ENCODE peak calls at places on chromosomes 13 and 19, in eight cellular contexts. N is AG09319, V is colonic mucosa, G is H9, P is AG10803, I is osteoblast, S is B cell, B is cardiac fibroblast. M is an unnamed sample.

GRCh38 chr13:98050041-98050466 is 92.8 kb upstream of the FARP1 start:
- DNase-seq in N (no peak), V (no peak), G (no peak), P (no peak), I (no peak), S (no peak), B (peak), M (no peak)

GRCh38 chr13:112449545-112449930 is 73.4 kb downstream of the SPACA7 start:
- DNase-seq in N (no peak), V (peak), G (peak), P (no peak), I (peak), S (no peak), B (no peak), M (no peak)

GRCh38 chr13:75754936-75755335 is 118.8 kb downstream of the LMO7 start:
- DNase-seq in N (no peak), V (no peak), G (no peak), P (no peak), I (no peak), S (no peak), B (no peak), M (no peak)

GRCh38 chr13:91045351-91046034 is 302.0 kb upstream of the MIR17HG start:
- DNase-seq in N (no peak), V (no peak), G (no peak), P (no peak), I (peak), S (no peak), B (no peak), M (peak)

GRCh38 chr19:31892060-31892459 is 453.4 kb upstream of the ZNF507 start:
- DNase-seq in N (no peak), V (no peak), G (no peak), P (no peak), I (no peak), S (no peak), B (no peak), M (no peak)

GRCh38 chr13:49844191-49844590 is 51.7 kb upstream of the KPNA3 start:
- DNase-seq in N (no peak), V (no peak), G (no peak), P (peak), I (no peak), S (no peak), B (no peak), M (no peak)

GRCh38 chr13:107734891-107735620 is 480.3 kb downstream of the LIG4 start:
- DNase-seq in N (no peak), V (no peak), G (no peak), P (no peak), I (no peak), S (no peak), B (no peak), M (no peak)

GRCh38 chr19:42255766-42256750 is 1.1 kb upstream of the ERF start:
- DNase-seq in N (no peak), V (peak), G (peak), P (peak), I (peak), S (no peak), B (peak), M (peak)

GRCh38 chr19:13758795-13759194 is 5.5 kb upstream of the MRI1 start:
- DNase-seq in N (no peak), V (no peak), G (no peak), P (no peak), I (peak), S (no peak), B (no peak), M (no peak)

GRCh38 chr13:51822106-51822840 is 18.3 kb upstream of the DHRS12 start:
- DNase-seq in N (no peak), V (no peak), G (no peak), P (no peak), I (no peak), S (no peak), B (no peak), M (peak)

GRCh38 chr19:53908933-53909415 is at the start of gene CACNG7:
- DNase-seq in N (no peak), V (no peak), G (peak), P (no peak), I (peak), S (no peak), B (no peak), M (no peak)

GRCh38 chr13:31697290-31697689 is 42.0 kb upstream of the RXFP2 start:
- DNase-seq in N (no peak), V (no peak), G (no peak), P (peak), I (no peak), S (no peak), B (peak), M (no peak)

GRCh38 chr19:17871032-17871877 is 490 bp upstream of the SLC5A5 start:
- DNase-seq in N (no peak), V (no peak), G (no peak), P (no peak), I (peak), S (no peak), B (no peak), M (no peak)

GRCh38 chr19:47637550-47637949 is 28.6 kb downstream of the BICRA start:
- DNase-seq in N (no peak), V (no peak), G (no peak), P (peak), I (peak), S (no peak), B (peak), M (no peak)

GRCh38 chr13:33262997-33263396 is 22.6 kb downstream of the STARD13 start:
- DNase-seq in N (no peak), V (no peak), G (no peak), P (no peak), I (no peak), S (no peak), B (no peak), M (no peak)

GRCh38 chr19:6721113-6721474 is 644 bp upstream of the C3 start:
- DNase-seq in N (no peak), V (no peak), G (no peak), P (no peak), I (peak), S (no peak), B (no peak), M (no peak)

GRCh38 chr13:111460548-111461444 is 140.4 kb downstream of the TEX29 start:
- DNase-seq in N (peak), V (no peak), G (peak), P (peak), I (no peak), S (no peak), B (peak), M (peak)

GRCh38 chr13:102291587-102292218 is 110.1 kb downstream of the FGF14 start:
- DNase-seq in N (no peak), V (no peak), G (peak), P (no peak), I (no peak), S (no peak), B (peak), M (no peak)

GRCh38 chr19:17579523-17580244 is 24.2 kb downstream of the COLGALT1 start:
- DNase-seq in N (no peak), V (peak), G (peak), P (peak), I (peak), S (no peak), B (peak), M (peak)

GRCh38 chr13:98252931-98253470 is 75.9 kb upstream of the RNF113B start:
- DNase-seq in N (no peak), V (no peak), G (no peak), P (peak), I (peak), S (no peak), B (peak), M (no peak)

GRCh38 chr13:48653074-48654054 is at the start of gene CYSLTR2:
- DNase-seq in N (no peak), V (no peak), G (no peak), P (peak), I (no peak), S (no peak), B (peak), M (no peak)

GRCh38 chr19:19461671-19462622 is 53.4 kb downstream of the TSSK6 start:
- DNase-seq in N (no peak), V (peak), G (peak), P (no peak), I (no peak), S (no peak), B (peak), M (no peak)

GRCh38 chr19:32287811-32288227 is 57.6 kb upstream of the ZNF507 start:
- DNase-seq in N (peak), V (peak), G (peak), P (peak), I (peak), S (no peak), B (peak), M (peak)

GRCh38 chr13:98476538-98476966 is 100.4 kb downstream of the STK24 start:
- DNase-seq in N (no peak), V (no peak), G (peak), P (peak), I (peak), S (peak), B (peak), M (no peak)

GRCh38 chr19:29576761-29577661 is 29.1 kb upstream of the POP4 start:
- DNase-seq in N (no peak), V (no peak), G (peak), P (no peak), I (no peak), S (no peak), B (peak), M (no peak)

GRCh38 chr19:33032218-33032781 is 32.4 kb downstream of the RHPN2 start:
- DNase-seq in N (no peak), V (peak), G (no peak), P (no peak), I (peak), S (no peak), B (no peak), M (peak)

GRCh38 chr13:78593652-78594494 is 9.5 kb downstream of the POU4F1 start:
- DNase-seq in N (no peak), V (no peak), G (peak), P (no peak), I (no peak), S (no peak), B (no peak), M (no peak)

GRCh38 chr13:19661126-19661525 is 27.7 kb downstream of the MPHOSPH8 start:
- DNase-seq in N (no peak), V (no peak), G (no peak), P (no peak), I (no peak), S (no peak), B (no peak), M (no peak)

GRCh38 chr13:113756441-113757097 is 2.5 kb upstream of the TMEM255B start:
- DNase-seq in N (no peak), V (no peak), G (no peak), P (no peak), I (peak), S (no peak), B (peak), M (peak)

GRCh38 chr13:110507678-110508381 is 53.7 kb downstream of the RAB20 start:
- DNase-seq in N (no peak), V (peak), G (no peak), P (no peak), I (peak), S (no peak), B (no peak), M (no peak)

GRCh38 chr19:33703438-33703750 is 81.6 kb downstream of the CHST8 start:
- DNase-seq in N (no peak), V (no peak), G (no peak), P (no peak), I (no peak), S (no peak), B (no peak), M (no peak)

GRCh38 chr19:1469936-1470863 is 8.8 kb downstream of the C19orf25 start:
- DNase-seq in N (no peak), V (peak), G (peak), P (peak), I (peak), S (peak), B (no peak), M (peak)

GRCh38 chr19:35134601-35135091 is at the start of gene LGI4:
- DNase-seq in N (no peak), V (no peak), G (no peak), P (no peak), I (peak), S (no peak), B (no peak), M (peak)

GRCh38 chr13:20016649-20017364 is 58.3 kb downstream of the ZMYM2 start:
- DNase-seq in N (no peak), V (no peak), G (peak), P (no peak), I (no peak), S (no peak), B (no peak), M (no peak)

GRCh38 chr13:83819156-83819555 is 63.1 kb downstream of the SLITRK1 start:
- DNase-seq in N (no peak), V (no peak), G (no peak), P (no peak), I (peak), S (no peak), B (no peak), M (no peak)

GRCh38 chr19:35000647-35001501 is 751 bp downstream of the GRAMD1A start:
- DNase-seq in N (no peak), V (peak), G (peak), P (peak), I (peak), S (peak), B (peak), M (no peak)

GRCh38 chr19:6739884-6740588 is 556 bp downstream of the TRIP10 start:
- DNase-seq in N (no peak), V (no peak), G (peak), P (no peak), I (peak), S (no peak), B (no peak), M (peak)

GRCh38 chr19:35204799-35205732 is 23.5 kb downstream of the FAM187B start:
- DNase-seq in N (no peak), V (peak), G (peak), P (no peak), I (no peak), S (peak), B (no peak), M (no peak)

DNA sequence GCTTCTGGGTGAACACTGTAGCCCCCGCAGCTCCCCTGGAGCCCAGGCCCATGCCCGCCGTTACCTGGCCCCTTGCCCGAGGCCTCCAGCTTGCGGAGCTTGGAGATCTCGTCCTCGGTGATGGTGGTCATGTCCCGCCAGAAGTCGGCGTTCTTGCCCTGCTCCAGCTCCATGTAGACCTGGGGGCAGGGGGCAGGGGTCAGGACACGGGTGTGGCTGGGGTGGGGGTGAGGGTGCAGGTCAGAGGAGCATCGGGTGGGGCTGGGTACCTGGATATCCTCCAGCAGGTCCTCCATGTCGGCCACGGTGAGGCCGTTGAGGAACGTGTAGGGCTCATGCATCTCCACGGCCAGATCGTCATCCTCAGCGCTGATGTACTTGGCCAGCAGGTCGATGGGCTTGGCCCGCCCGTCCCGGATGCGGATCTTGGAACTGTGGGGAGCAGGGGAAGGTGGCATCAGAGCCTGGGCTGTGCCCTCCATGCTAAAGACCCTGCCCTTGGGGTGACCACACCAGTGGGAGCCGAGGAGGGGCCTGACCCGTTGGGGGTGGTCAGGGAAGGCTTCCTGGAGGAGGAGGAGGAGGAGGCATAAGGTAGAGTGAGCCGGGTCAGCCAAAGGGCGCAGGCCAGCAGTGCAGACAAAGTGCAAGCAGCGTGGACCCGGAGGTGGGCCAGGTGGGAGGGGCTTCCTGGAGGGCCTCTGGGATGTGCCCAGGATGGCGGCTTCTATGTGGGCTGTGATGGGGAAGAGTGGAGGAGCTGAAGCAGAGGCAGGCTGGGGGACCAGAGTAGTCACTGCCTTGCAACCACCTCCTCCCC is 7.6 kb downstream of the CACTIN start:
- DNase-seq in N (no peak), V (no peak), G (no peak), P (no peak), I (no peak), S (no peak), B (no peak), M (no peak)
- TF ChIP-seq CTCF in N (no peak), V (no peak), G (no peak), P (no peak), I (no peak), S (peak), B (no peak), M (no peak)

GRCh38 chr19:55461259-55461973 is at the start of gene ISOC2:
- DNase-seq in N (peak), V (peak), G (peak), P (peak), I (peak), S (peak), B (peak), M (peak)

GRCh38 chr19:55460670-55461258 is 678 bp downstream of the ISOC2 start:
- DNase-seq in N (peak), V (peak), G (peak), P (peak), I (peak), S (no peak), B (peak), M (peak)

GRCh38 chr19:55462722-55463121 is 1.3 kb upstream of the ISOC2 start:
- DNase-seq in N (no peak), V (no peak), G (no peak), P (no peak), I (no peak), S (no peak), B (no peak), M (no peak)

GRCh38 chr19:55463583-55464031 is 944 bp downstream of the C19orf85 start:
- DNase-seq in N (no peak), V (no peak), G (no peak), P (no peak), I (no peak), S (no peak), B (no peak), M (no peak)

GRCh38 chr19:55461974-55462628 is 659 bp upstream of the ISOC2 start:
- DNase-seq in N (no peak), V (no peak), G (no peak), P (no peak), I (no peak), S (no peak), B (peak), M (no peak)
- TF ChIP-seq CTCF in N (no peak), V (no peak), G (no peak), P (no peak), I (no peak), S (no peak), B (no peak), M (no peak)

GRCh38 chr13:22253107-22253506 is 582.2 kb downstream of the FGF9 start:
- DNase-seq in N (no peak), V (no peak), G (no peak), P (no peak), I (no peak), S (no peak), B (no peak), M (no peak)

GRCh38 chr13:22252281-22252830 is 581.5 kb downstream of the FGF9 start:
- DNase-seq in N (no peak), V (no peak), G (no peak), P (no peak), I (no peak), S (no peak), B (no peak), M (no peak)

GRCh38 chr13:22256111-22256639 is 585.3 kb downstream of the FGF9 start:
- DNase-seq in N (no peak), V (no peak), G (no peak), P (no peak), I (no peak), S (no peak), B (no peak), M (no peak)
- TF ChIP-seq CTCF in N (no peak), V (no peak), G (peak), P (peak), I (no peak), S (no peak), B (no peak), M (no peak)

DNA sequence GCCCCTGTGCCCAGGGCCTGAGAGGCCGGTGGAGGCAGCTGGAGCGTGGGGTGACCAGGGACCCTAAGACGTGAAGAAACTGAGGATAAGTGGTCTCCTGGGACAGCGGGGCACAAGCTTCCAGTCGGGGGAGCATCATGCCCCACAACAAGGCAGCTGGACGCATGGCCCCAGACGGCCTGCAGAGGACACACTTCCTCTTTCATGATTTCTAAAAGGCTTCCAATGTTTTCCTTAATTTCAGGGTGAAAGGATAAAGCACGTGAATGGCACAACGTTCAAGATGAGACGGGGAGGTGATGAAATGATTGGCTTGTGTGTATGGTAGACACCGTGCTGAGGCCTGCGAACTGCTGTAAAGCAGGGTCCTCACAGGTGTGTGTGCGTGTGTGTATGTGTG is 20.2 kb upstream of the MYDGF start:
- DNase-seq in N (no peak), V (no peak), G (no peak), P (no peak), I (no peak), S (no peak), B (no peak), M (no peak)
- TF ChIP-seq CTCF in N (no peak), V (no peak), G (no peak), P (no peak), I (no peak), S (no peak), B (no peak), M (peak)

GRCh38 chr19:46620267-46620666 is 4.6 kb downstream of the PTGIR start:
- DNase-seq in N (no peak), V (no peak), G (no peak), P (no peak), I (no peak), S (no peak), B (no peak), M (peak)

GRCh38 chr19:46621191-46622117 is 3.4 kb downstream of the PTGIR start:
- DNase-seq in N (no peak), V (no peak), G (no peak), P (no peak), I (peak), S (no peak), B (no peak), M (peak)

GRCh38 chr19:46623915-46624502 is 880 bp downstream of the PTGIR start:
- DNase-seq in N (no peak), V (no peak), G (no peak), P (no peak), I (peak), S (no peak), B (no peak), M (no peak)

GRCh38 chr19:46620716-46621115 is 4.2 kb downstream of the PTGIR start:
- DNase-seq in N (no peak), V (no peak), G (no peak), P (peak), I (peak), S (no peak), B (peak), M (no peak)

GRCh38 chr19:46622118-46622446 is 2.8 kb downstream of the PTGIR start:
- DNase-seq in N (no peak), V (no peak), G (no peak), P (no peak), I (no peak), S (no peak), B (no peak), M (no peak)
- TF ChIP-seq CTCF in N (no peak), V (no peak), G (no peak), P (no peak), I (no peak), S (no peak), B (no peak), M (no peak)

DNA sequence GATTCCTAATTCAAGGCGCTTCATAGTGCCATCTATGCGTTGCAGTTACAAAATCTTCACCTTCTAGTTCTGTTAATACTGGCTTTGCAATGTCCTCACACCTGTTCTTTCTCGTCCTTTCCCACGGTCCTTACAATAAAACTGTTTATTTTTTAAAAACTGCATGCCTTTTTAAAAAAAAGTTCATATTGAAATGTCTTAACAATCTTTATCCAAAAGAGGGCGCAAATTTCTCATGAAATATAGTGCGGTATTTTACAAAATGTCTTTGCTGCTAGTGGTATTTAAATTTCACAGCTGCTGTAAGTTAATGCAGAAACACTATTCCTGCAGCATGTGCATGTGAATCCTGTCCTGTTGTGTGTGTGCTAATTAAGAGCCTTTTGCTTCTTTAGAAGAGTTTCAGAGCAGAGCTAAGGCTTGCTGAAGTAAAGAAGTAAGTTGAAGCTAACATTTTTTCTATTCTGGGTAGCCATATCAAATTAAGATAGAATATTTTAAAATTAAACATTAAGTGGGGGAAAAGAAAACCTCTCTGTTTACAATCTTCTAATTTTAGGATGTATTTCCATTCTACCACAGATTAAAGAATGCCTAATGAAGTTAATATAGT is 15.8 kb upstream of the CLDN10 start:
- DNase-seq in N (no peak), V (no peak), G (no peak), P (peak), I (no peak), S (no peak), B (peak), M (no peak)
- TF ChIP-seq CTCF in N (peak), V (peak), G (peak), P (peak), I (peak), S (peak), B (peak), M (peak)

GRCh38 chr19:50556236-50557008 is 11.8 kb downstream of the LRRC4B start:
- DNase-seq in N (peak), V (peak), G (peak), P (peak), I (peak), S (peak), B (peak), M (peak)
- TF ChIP-seq CTCF in N (peak), V (peak), G (peak), P (peak), I (peak), S (peak), B (peak), M (peak)